ENCODE peak calls at places on chromosomes 5 and 9, in six cellular contexts. S is bronchial epithelial cell, O is mammary epithelial cell, R is endodermal cell, E is fibroblast of pulmonary artery, C is gastrocnemius medialis. U is an unnamed sample.

GRCh38 chr9:114611516-114612271 is 603 bp downstream of the TMEM268 start:
- DNase-seq in E (peak), C (peak), O (peak), R (peak), S (no peak), U (no peak)

GRCh38 chr9:122846371-122847060 is 18.1 kb upstream of the PDCL start:
- DNase-seq in R (no peak), C (no peak), S (no peak), O (no peak), E (no peak), U (no peak)

GRCh38 chr9:111427186-111427585 is 57.0 kb downstream of the ECPAS start:
- DNase-seq in S (peak), R (no peak), C (no peak), O (peak), E (peak), U (no peak)

GRCh38 chr9:1938135-1938534 is 77.0 kb upstream of the SMARCA2 start:
- DNase-seq in O (no peak), E (no peak), R (no peak), S (no peak), C (no peak), U (no peak)

GRCh38 chr5:13249854-13250253 is 694.6 kb downstream of the DNAH5 start:
- DNase-seq in C (no peak), E (no peak), R (no peak), O (peak), S (peak), U (no peak)

GRCh38 chr9:17148324-17148723 is 13.5 kb downstream of the CNTLN start:
- DNase-seq in O (no peak), E (peak), C (no peak), S (no peak), R (no peak), U (no peak)

GRCh38 chr9:95822583-95823431 is 52.7 kb upstream of the ERCC6L2 start:
- DNase-seq in C (no peak), O (peak), S (peak), E (peak), R (no peak), U (peak)

GRCh38 chr5:178473858-178474257 is 116.3 kb downstream of the COL23A1 start:
- DNase-seq in O (no peak), R (no peak), E (no peak), S (no peak), C (no peak), U (no peak)

GRCh38 chr5:115343855-115344254 is 47.4 kb upstream of the CCDC112 start:
- DNase-seq in O (peak), C (no peak), E (peak), R (no peak), S (peak), U (peak)

GRCh38 chr9:137606005-137606601 is 617 bp downstream of the ARRDC1 start:
- DNase-seq in S (no peak), E (no peak), R (no peak), O (no peak), C (no peak), U (no peak)

DNA sequence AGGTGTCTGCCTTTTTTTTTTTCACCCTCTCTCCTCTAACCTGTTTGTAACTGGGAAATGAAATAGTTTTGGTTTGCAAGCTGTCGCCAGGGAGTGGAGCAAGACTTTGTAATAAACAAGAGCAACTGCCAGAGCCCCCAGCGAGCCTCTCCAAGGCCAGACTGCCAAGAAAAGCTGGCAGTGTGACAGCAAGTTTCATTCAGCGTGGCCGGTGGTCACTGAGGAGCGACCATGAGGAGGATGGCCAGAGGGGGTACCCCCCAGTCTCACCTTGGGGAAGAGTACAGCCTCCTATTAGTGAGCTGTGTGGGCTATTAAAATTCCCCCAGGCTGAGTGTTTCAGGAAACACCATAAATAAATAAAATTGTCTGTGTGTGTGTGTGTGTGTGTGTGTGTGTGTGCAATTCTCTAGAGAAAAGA is 49.9 kb downstream of the ZFAND5 start:
- DNase-seq in C (peak), R (peak), E (peak), S (no peak), O (peak), U (peak)
- H3K4me3 ChIP-seq in C (peak), R (peak), E (no peak), S (no peak), O (no peak), U (no peak)

GRCh38 chr5:110734101-110734500 is 4.7 kb upstream of the SLC25A46 start:
- DNase-seq in O (no peak), E (no peak), R (no peak), C (no peak), S (no peak), U (no peak)
- H3K4me3 ChIP-seq in O (no peak), E (no peak), R (no peak), C (no peak), S (no peak), U (no peak)

DNA sequence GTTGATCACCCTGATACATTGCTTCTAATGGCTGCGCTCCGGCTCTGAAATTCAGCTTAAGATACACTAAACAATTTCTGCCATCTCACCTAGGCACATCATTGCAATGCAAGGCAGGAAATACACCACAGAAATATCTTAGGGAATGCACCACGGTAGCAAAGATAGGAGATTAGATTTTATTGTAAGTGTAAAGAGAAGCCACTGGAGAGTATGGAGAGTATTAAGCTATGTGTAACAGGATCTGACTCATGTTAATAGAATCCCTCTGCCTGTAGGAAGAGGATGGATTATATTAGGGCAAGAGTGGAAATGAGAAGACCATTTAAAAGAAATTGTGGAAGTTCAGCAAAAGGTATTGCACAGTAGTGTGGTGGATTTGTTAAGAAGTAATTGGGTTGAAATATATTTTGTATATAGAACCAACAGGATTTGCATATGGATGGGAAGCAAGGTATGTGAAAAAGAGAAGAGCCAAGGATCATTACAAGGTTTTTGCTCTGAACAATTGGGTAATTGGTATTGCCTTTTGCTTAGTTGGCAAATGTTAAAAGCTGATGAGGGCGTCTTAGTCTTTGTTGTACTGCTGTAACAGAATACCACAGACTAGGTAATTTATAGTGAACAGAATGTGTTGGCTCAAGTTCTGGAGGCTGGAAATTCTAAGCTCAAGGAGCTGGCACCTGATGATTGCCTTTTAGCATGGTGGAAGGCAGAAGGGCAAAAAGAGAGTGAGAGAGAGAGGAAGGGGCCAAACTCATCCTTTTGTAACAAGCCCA is 636.1 kb downstream of the PSAT1 start:
- DNase-seq in E (peak), O (peak), S (peak), R (no peak), C (no peak), U (no peak)
- H3K4me3 ChIP-seq in E (no peak), O (no peak), S (no peak), R (no peak), C (no peak), U (no peak)

GRCh38 chr5:134145779-134146581 is 30.8 kb downstream of the SKP1 start:
- DNase-seq in C (no peak), R (peak), O (peak), S (peak), E (peak), U (no peak)
- H3K4me3 ChIP-seq in C (no peak), R (no peak), O (no peak), S (no peak), E (no peak), U (no peak)

GRCh38 chr9:133274236-133275104 is 531 bp downstream of the ABO start:
- DNase-seq in E (no peak), R (peak), O (no peak), C (no peak), S (no peak), U (no peak)

GRCh38 chr9:133277467-133277866 is 2.5 kb upstream of the ABO start:
- DNase-seq in E (no peak), O (no peak), R (no peak), C (no peak), S (no peak), U (no peak)

GRCh38 chr9:133275105-133276000 is at the start of gene ABO:
- DNase-seq in R (peak), E (no peak), S (no peak), C (no peak), O (no peak), U (no peak)

GRCh38 chr9:133276923-133277322 is 1.9 kb upstream of the ABO start:
- DNase-seq in R (no peak), O (no peak), S (no peak), E (no peak), C (no peak), U (no peak)

DNA sequence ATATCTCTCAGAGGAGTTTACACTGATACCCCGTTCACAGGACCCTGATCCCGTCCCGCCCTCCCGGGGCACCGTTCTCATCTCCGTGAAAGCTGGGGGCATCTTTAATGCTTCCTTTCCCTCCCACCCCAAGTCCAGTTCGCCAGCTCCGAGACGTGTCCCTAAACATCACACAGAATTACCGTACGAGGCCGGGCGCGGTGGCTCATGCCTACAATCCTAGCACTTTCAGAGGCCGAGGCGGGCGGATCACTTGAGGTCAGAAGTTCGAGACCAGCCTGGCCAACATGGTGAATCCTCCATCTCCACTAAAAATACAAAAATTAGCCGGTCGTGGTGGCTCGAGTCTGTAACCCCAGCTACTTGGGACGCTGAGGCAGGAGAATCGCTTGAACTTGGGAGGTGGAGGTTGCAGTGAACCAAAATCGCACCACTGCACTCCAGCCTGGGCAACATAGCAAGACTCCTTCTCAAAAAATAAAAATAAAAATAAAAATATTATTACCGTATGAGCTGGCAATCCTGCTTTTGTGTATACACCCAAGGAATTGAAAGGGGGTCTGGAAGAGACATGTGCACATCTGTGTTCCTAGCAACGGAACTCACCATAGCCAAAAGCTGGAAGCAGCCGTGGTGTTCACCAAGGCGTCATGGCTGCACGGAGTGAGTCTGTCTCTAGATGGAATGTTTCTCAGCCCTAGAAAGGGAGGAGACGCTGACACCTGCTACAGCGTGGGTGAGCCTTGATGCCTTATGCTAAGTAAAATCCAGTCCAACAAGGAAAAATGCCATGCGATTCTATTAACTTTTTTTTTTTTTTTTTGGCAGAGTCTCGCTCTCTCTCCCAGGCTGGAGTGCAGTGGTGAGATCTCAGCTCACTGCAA is 1.2 kb upstream of the ABO start:
- DNase-seq in C (no peak), S (no peak), R (no peak), E (no peak), O (no peak), U (no peak)
- H3K4me3 ChIP-seq in C (no peak), S (no peak), R (peak), E (no peak), O (no peak), U (no peak)

GRCh38 chr5:176875014-176875550 is 24.1 kb downstream of the HK3 start:
- DNase-seq in C (no peak), E (no peak), O (no peak), S (no peak), R (no peak), U (no peak)
- H3K4me3 ChIP-seq in C (no peak), E (no peak), O (no peak), S (no peak), R (no peak), U (no peak)

U was measured in AG09309.